ENCODE peak calls at places on chromosomes 7 and 10, in seven cellular contexts. M, K, O, E, G, L and H are unnamed samples.
A peak's percentile ranks its signal among the peaks of the same experiment; 100 is the strongest.

GRCh38 chr10:86725980-86726976 is 30.1 kb upstream of the BMPR1A start:
- DNase-seq in L (no peak), K (no peak), M (no peak), O (no peak), G (no peak), E (no peak), H (no peak)

GRCh38 chr7:6266699-6267098 is 5.7 kb downstream of the CYTH3 start:
- DNase-seq in O (no peak), K (no peak), L (no peak), G (no peak), M (no peak), E (no peak), H (no peak)

GRCh38 chr10:58775960-58776574 is 263.4 kb downstream of the BICC1 start:
- DNase-seq in L (no peak), K (peak; percentile 86), M (peak; percentile 18), O (no peak), E (peak; percentile 73), G (no peak), H (peak; percentile 71)

GRCh38 chr10:62851449-62851848 is 35.3 kb upstream of the EGR2 start:
- DNase-seq in K (peak; percentile 1), O (peak; percentile 65), L (no peak), E (no peak), G (peak; percentile 52), M (peak; percentile 71), H (no peak)

GRCh38 chr7:41010967-41011366 is 691.9 kb downstream of the INHBA start:
- DNase-seq in L (no peak), G (no peak), K (no peak), E (peak; percentile 63), M (no peak), O (no peak), H (no peak)

GRCh38 chr10:88843171-88843570 is 8.5 kb downstream of the ANKRD22 start:
- DNase-seq in M (no peak), G (no peak), L (no peak), O (no peak), K (no peak), E (no peak), H (no peak)

GRCh38 chr7:85186083-85186520 is 754 bp downstream of the SEMA3D start:
- DNase-seq in K (peak; percentile 49), L (peak; percentile 47), O (peak; percentile 63), M (peak; percentile 64), G (peak; percentile 59), E (peak; percentile 70), H (no peak)

GRCh38 chr7:29106128-29106988 is 40.0 kb downstream of the CPVL start:
- DNase-seq in G (peak; percentile 49), M (peak; percentile 82), E (peak; percentile 69), O (no peak), K (peak; percentile 60), L (peak; percentile 46), H (peak; percentile 86)

GRCh38 chr7:135147341-135147898 is 452 bp upstream of the TMEM140 start:
- DNase-seq in E (no peak), O (no peak), M (no peak), L (no peak), K (peak; percentile 37), G (no peak), H (peak; percentile 2)

GRCh38 chr10:100934084-100934659 is 21.4 kb downstream of the SLF2 start:
- DNase-seq in L (no peak), K (no peak), E (peak; percentile 30), M (peak; percentile 10), G (no peak), O (no peak), H (no peak)

GRCh38 chr10:110413049-110413783 is 84.5 kb upstream of the DUSP5 start:
- DNase-seq in L (no peak), M (no peak), K (no peak), E (no peak), O (no peak), G (no peak), H (no peak)

GRCh38 chr7:2104716-2105115 is 128.0 kb downstream of the MAD1L1 start:
- DNase-seq in L (no peak), E (peak; percentile 39), G (no peak), O (no peak), K (no peak), M (no peak), H (no peak)

GRCh38 chr7:157507987-157508386 is 171.2 kb downstream of the DNAJB6 start:
- DNase-seq in G (no peak), O (no peak), M (no peak), E (no peak), L (no peak), K (no peak), H (no peak)

GRCh38 chr10:73884017-73884416 is 9.7 kb upstream of the CAMK2G start:
- DNase-seq in E (no peak), L (no peak), M (no peak), K (no peak), G (no peak), O (no peak), H (no peak)

GRCh38 chr7:155803418-155804376 is 8.6 kb downstream of the SHH start:
- DNase-seq in L (no peak), G (peak; percentile 75), E (no peak), O (peak; percentile 79), K (no peak), M (peak; percentile 94), H (peak; percentile 70)

GRCh38 chr7:56092789-56093531 is at the start of gene PHKG1:
- DNase-seq in K (peak; percentile 81), G (peak; percentile 48), E (peak; percentile 29), O (no peak), M (peak; percentile 48), L (no peak), H (peak; percentile 17)

GRCh38 chr7:81433692-81434331 is 336.0 kb downstream of the HGF start:
- DNase-seq in L (no peak), O (no peak), K (no peak), M (no peak), G (no peak), E (no peak), H (no peak)

GRCh38 chr7:120554960-120555571 is 282.1 kb downstream of the KCND2 start:
- DNase-seq in M (peak; percentile 71), K (peak; percentile 47), O (peak; percentile 56), G (peak; percentile 39), E (peak; percentile 68), L (peak; percentile 45), H (peak; percentile 73)

GRCh38 chr10:34405611-34406462 is 409.3 kb downstream of the PARD3 start:
- DNase-seq in K (peak; percentile 53), M (no peak), O (no peak), L (no peak), E (peak; percentile 31), G (no peak), H (no peak)

GRCh38 chr10:88157981-88158465 is 294.6 kb downstream of the PTEN start:
- DNase-seq in K (peak; percentile 96), E (peak; percentile 90), L (no peak), M (no peak), O (no peak), G (no peak), H (no peak)

GRCh38 chr10:88347022-88347421 is 236.1 kb downstream of the RNLS start:
- DNase-seq in K (no peak), M (peak; percentile 54), E (no peak), G (no peak), O (no peak), L (no peak), H (no peak)

GRCh38 chr7:134368851-134369533 is 52.3 kb upstream of the SLC35B4 start:
- DNase-seq in E (no peak), L (no peak), K (peak; percentile 51), M (no peak), O (no peak), G (no peak), H (peak; percentile 24)

GRCh38 chr10:111116211-111116610 is 39.4 kb downstream of the ADRA2A start:
- DNase-seq in K (no peak), L (no peak), G (peak; percentile 14), O (no peak), E (no peak), M (no peak), H (no peak)

GRCh38 chr7:41881313-41882130 is 178.6 kb upstream of the INHBA start:
- DNase-seq in E (peak; percentile 40), L (no peak), G (no peak), K (peak; percentile 89), O (no peak), M (no peak), H (peak; percentile 27)

GRCh38 chr10:114507449-114507848 is 103.1 kb upstream of the AFAP1L2 start:
- DNase-seq in G (no peak), E (no peak), O (no peak), K (no peak), L (no peak), M (no peak), H (no peak)

GRCh38 chr10:78894089-78894840 is 174.5 kb upstream of the ZMIZ1 start:
- DNase-seq in M (no peak), K (no peak), G (no peak), O (no peak), E (no peak), L (no peak), H (no peak)

GRCh38 chr10:69048103-69048502 is 39.8 kb upstream of the SRGN start:
- DNase-seq in L (no peak), M (no peak), G (no peak), E (peak; percentile 42), O (no peak), K (peak; percentile 76), H (peak; percentile 25)

GRCh38 chr10:130364631-130365030 is 228.4 kb downstream of the GLRX3 start:
- DNase-seq in K (no peak), E (no peak), O (no peak), G (no peak), M (no peak), L (no peak), H (no peak)
- H4K8ac ChIP-seq in K (no peak overlapping the region), E (no peak overlapping the region), O (no peak overlapping the region), G (no peak overlapping the region), M (no peak overlapping the region), L (no peak overlapping the region), H (no peak overlapping the region)

DNA sequence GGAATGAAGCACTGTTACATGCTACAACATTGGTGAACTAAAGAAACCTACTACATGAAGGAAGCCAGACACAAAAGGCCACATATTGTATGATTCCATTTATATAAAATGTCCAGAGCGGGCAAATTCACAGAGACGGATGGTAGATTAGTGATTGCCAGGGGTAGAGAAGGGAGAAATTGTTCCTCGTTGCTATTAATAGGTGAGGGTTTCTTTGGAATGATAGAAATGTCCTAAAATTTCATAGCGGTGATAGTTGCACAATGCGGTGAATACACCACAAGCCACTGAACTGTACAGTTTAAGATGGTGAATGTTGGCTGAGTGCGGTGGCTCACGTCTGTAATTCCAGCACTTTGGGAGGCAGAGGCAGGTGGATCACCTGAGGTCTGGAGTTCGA is 29.0 kb downstream of the DENND2A start:
- DNase-seq in M (no peak), G (no peak), L (no peak), E (no peak), K (no peak), O (no peak), H (peak; percentile 88)
- H4K8ac ChIP-seq in M (no peak overlapping the region), G (no peak overlapping the region), L (no peak overlapping the region), E (no peak overlapping the region), K (no peak overlapping the region), O (no peak overlapping the region), H (no peak overlapping the region)

DNA sequence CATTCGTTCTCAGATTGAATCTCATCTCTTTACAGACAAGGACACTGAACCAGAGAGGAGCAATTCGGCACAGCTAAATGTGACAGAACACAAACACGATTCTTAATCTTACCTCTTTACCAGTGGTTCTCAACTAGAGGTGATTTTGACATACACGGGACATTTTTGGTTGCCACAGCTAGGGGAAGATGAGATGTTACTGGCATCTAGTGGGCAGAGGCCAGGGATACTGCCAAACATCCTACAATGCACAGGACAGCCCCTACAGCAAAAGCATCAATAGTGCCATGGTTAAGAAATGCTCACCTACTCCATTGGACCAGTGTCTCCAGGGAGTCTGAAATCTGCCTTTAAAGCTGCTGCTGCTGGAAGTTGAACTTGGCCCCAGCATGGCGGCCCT is 27.3 kb downstream of the PDE1C start:
- DNase-seq in L (no peak), M (peak; percentile 10), O (no peak), E (no peak), K (no peak), G (no peak), H (no peak)
- H4K8ac ChIP-seq in L (no peak overlapping the region), M (no peak overlapping the region), O (no peak overlapping the region), E (no peak overlapping the region), K (no peak overlapping the region), G (no peak overlapping the region), H (no peak overlapping the region)

GRCh38 chr7:92496876-92497275 is 19.1 kb upstream of the ERVW-1 start:
- DNase-seq in G (no peak), E (peak; percentile 12), O (no peak), M (no peak), L (no peak), K (peak; percentile 62), H (no peak)
- H4K8ac ChIP-seq in G (no peak overlapping the region), E (no peak overlapping the region), O (no peak overlapping the region), M (no peak overlapping the region), L (no peak overlapping the region), K (no peak overlapping the region), H (no peak overlapping the region)